ENCODE peak calls at places on chromosomes 11 and 22, in four cellular contexts. J is RCC 7860, T is hepatocyte, M is tibial nerve. Q is an unnamed sample.
A peak's percentile ranks its signal among the peaks of the same experiment; 100 is the strongest.

GRCh38 chr11:121929581-121929980 is 186.4 kb downstream of the BLID start:
- DNase-seq in J (no peak), M (peak; percentile 38), T (peak; percentile 45), Q (no peak)

GRCh38 chr11:8263769-8264410 is at the start of gene LMO1:
- DNase-seq in J (peak; percentile 29), M (peak; percentile 73), T (peak; percentile 91), Q (peak; percentile 54)

GRCh38 chr11:57776101-57776511 is 14.5 kb downstream of the CTNND1 start:
- DNase-seq in M (no peak), J (no peak), T (no peak), Q (no peak)

GRCh38 chr22:48889887-48890692 is 937.6 kb downstream of the BRD1 start:
- DNase-seq in M (no peak), T (no peak), J (no peak), Q (no peak)

GRCh38 chr22:37249946-37250345 is 5.9 kb upstream of the RAC2 start:
- DNase-seq in T (no peak), M (no peak), J (no peak), Q (no peak)

GRCh38 chr11:123742334-123742733 is 874 bp upstream of the ZNF202 start:
- DNase-seq in J (no peak), T (no peak), M (no peak), Q (no peak)

GRCh38 chr11:128691802-128692749 is 1.8 kb upstream of the FLI1 start:
- DNase-seq in J (no peak), M (no peak), T (no peak), Q (no peak)

GRCh38 chr11:129117595-129118350 is 74.4 kb downstream of the ARHGAP32 start:
- DNase-seq in T (peak; percentile 73), M (peak; percentile 67), J (peak; percentile 45), Q (peak; percentile 73)

GRCh38 chr11:1839924-1840779 is 1.4 kb downstream of the TNNI2 start:
- DNase-seq in J (no peak), M (peak; percentile 44), T (no peak), Q (no peak)

GRCh38 chr11:10255388-10256125 is 38.5 kb downstream of the SBF2 start:
- DNase-seq in J (no peak), T (no peak), M (no peak), Q (no peak)

GRCh38 chr11:134041791-134042696 is 26.8 kb upstream of the JAM3 start:
- DNase-seq in T (peak; percentile 62), M (no peak), J (no peak), Q (no peak)

GRCh38 chr11:64379160-64379559 is 20.2 kb downstream of the RPS6KA4 start:
- DNase-seq in J (no peak), M (no peak), T (no peak), Q (no peak)

GRCh38 chr11:68043349-68044144 is 4.7 kb downstream of the TCIRG1 start:
- DNase-seq in T (peak; percentile 74), M (no peak), J (no peak), Q (no peak)

GRCh38 chr11:115054541-115055538 is 376.5 kb downstream of the NXPE2 start:
- DNase-seq in M (no peak), T (no peak), J (no peak), Q (no peak)

GRCh38 chr11:67301951-67302516 is 1.3 kb upstream of the SSH3 start:
- DNase-seq in M (no peak), J (peak; percentile 23), T (peak; percentile 83), Q (no peak)

GRCh38 chr11:19116315-19116970 is 525 bp upstream of the ZDHHC13 start:
- DNase-seq in M (no peak), J (no peak), T (no peak), Q (no peak)

GRCh38 chr11:1482581-1483444 is 3.8 kb downstream of the MOB2 start:
- DNase-seq in T (no peak), J (no peak), M (no peak), Q (no peak)

GRCh38 chr11:28108909-28109308 is 721 bp downstream of the METTL15 start:
- DNase-seq in T (no peak), M (no peak), J (no peak), Q (no peak)

GRCh38 chr22:20380486-20380885 is 13.5 kb upstream of the ZNF74 start:
- DNase-seq in T (no peak), J (no peak), M (no peak), Q (no peak)

GRCh38 chr11:79547256-79547655 is 106.4 kb upstream of the TENM4 start:
- DNase-seq in M (no peak), J (no peak), T (no peak), Q (no peak)

GRCh38 chr11:118813551-118813950 is 22.6 kb upstream of the DDX6 start:
- DNase-seq in J (no peak), M (no peak), T (no peak), Q (no peak)

GRCh38 chr22:29243874-29244446 is 23.8 kb downstream of the RHBDD3 start:
- DNase-seq in T (no peak), M (no peak), J (no peak), Q (no peak)

Q was measured in Panc1.